ENCODE peak calls at places on chromosomes 11 and 22, in nine cellular contexts. X, M, Z, J, U, C, O, B and E are unnamed samples.

GRCh38 chr22:41444360-41445170 is 2.0 kb downstream of the TOB2 start:
- DNase-seq in O (peak), Z (peak), M (peak), C (peak), B (peak), U (peak), J (peak), X (peak), E (peak)

GRCh38 chr11:73715551-73715950 is 45.3 kb downstream of the RAB6A start:
- DNase-seq in X (no peak), J (no peak), U (no peak), C (no peak), O (no peak), B (no peak), M (no peak), Z (no peak), E (no peak)

GRCh38 chr11:60763692-60764369 is 7.2 kb downstream of the MS4A15 start:
- DNase-seq in B (no peak), Z (no peak), M (no peak), C (no peak), J (no peak), X (no peak), U (no peak), O (no peak), E (no peak)

GRCh38 chr11:124984512-124984854 is 30.5 kb downstream of the CCDC15 start:
- DNase-seq in O (no peak), X (no peak), Z (no peak), B (no peak), J (no peak), C (no peak), M (no peak), U (no peak), E (no peak)

GRCh38 chr22:45201678-45202332 is 38.1 kb downstream of the NUP50 start:
- DNase-seq in O (no peak), X (no peak), C (no peak), B (no peak), M (no peak), Z (no peak), J (peak), U (peak), E (no peak)

GRCh38 chr11:66112041-66112491 is 42.0 kb downstream of the PACS1 start:
- DNase-seq in M (no peak), B (no peak), C (no peak), Z (no peak), U (no peak), X (no peak), O (no peak), J (peak), E (no peak)

GRCh38 chr22:26169312-26170111 is at the start of gene SEZ6L:
- DNase-seq in O (no peak), M (no peak), Z (no peak), C (no peak), J (no peak), U (no peak), X (no peak), B (no peak), E (no peak)

GRCh38 chr22:37716708-37717107 is 19.9 kb downstream of the TRIOBP start:
- DNase-seq in U (peak), Z (no peak), X (no peak), C (no peak), M (no peak), B (no peak), J (no peak), O (no peak), E (no peak)

GRCh38 chr11:82796970-82797594 is 63.4 kb upstream of the FAM181B start:
- DNase-seq in U (no peak), O (peak), Z (no peak), C (no peak), X (no peak), M (no peak), J (no peak), B (no peak), E (peak)

GRCh38 chr11:111834432-111835163 is 36.8 kb downstream of the ALG9 start:
- DNase-seq in U (no peak), C (no peak), B (no peak), X (no peak), O (no peak), Z (no peak), J (no peak), M (no peak), E (no peak)

GRCh38 chr11:64003807-64004589 is 17.8 kb downstream of the OTUB1 start:
- DNase-seq in Z (no peak), M (no peak), X (no peak), C (no peak), U (no peak), J (peak), B (no peak), O (no peak), E (no peak)

GRCh38 chr22:43477151-43477725 is 65.4 kb downstream of the MPPED1 start:
- DNase-seq in Z (no peak), C (no peak), X (no peak), B (no peak), M (no peak), U (no peak), O (no peak), J (no peak), E (no peak)

GRCh38 chr11:42646959-42647358 is 664.8 kb upstream of the API5 start:
- DNase-seq in J (no peak), C (no peak), O (no peak), Z (no peak), X (no peak), M (no peak), B (no peak), U (no peak), E (no peak)

GRCh38 chr11:73240190-73240781 is 22.2 kb downstream of the P2RY2 start:
- DNase-seq in C (peak), U (peak), M (no peak), J (no peak), B (no peak), X (peak), O (peak), Z (no peak), E (no peak)

GRCh38 chr22:28001171-28001835 is 82.2 kb upstream of the PITPNB start:
- DNase-seq in M (no peak), C (no peak), Z (no peak), O (no peak), X (no peak), J (no peak), U (no peak), B (no peak), E (no peak)

GRCh38 chr11:73139476-73140198 is 2.5 kb downstream of the FCHSD2 start:
- DNase-seq in U (peak), M (no peak), X (no peak), B (no peak), Z (no peak), O (no peak), C (no peak), J (peak), E (no peak)

GRCh38 chr22:47071078-47071811 is 308.8 kb downstream of the TBC1D22A start:
- DNase-seq in M (no peak), X (no peak), O (peak), C (no peak), Z (no peak), U (no peak), J (no peak), B (no peak), E (peak)

GRCh38 chr11:72591785-72592490 is 82.3 kb downstream of the PDE2A start:
- DNase-seq in M (no peak), C (no peak), Z (no peak), B (no peak), X (no peak), O (no peak), J (no peak), U (no peak), E (no peak)

GRCh38 chr11:2185324-2186085 is 13.9 kb upstream of the TH start:
- DNase-seq in X (no peak), J (no peak), M (no peak), C (no peak), U (no peak), Z (no peak), B (no peak), O (no peak), E (no peak)

GRCh38 chr11:95567685-95568084 is 221.9 kb downstream of the FAM76B start:
- DNase-seq in X (no peak), O (no peak), M (no peak), B (no peak), Z (no peak), U (peak), J (no peak), C (no peak), E (no peak)

GRCh38 chr11:726278-726915 is 20.4 kb downstream of the EPS8L2 start:
- DNase-seq in B (no peak), U (peak), X (no peak), J (no peak), C (no peak), Z (no peak), O (peak), M (peak), E (no peak)

GRCh38 chr11:57249384-57250319 is 12.6 kb upstream of the APLNR start:
- DNase-seq in U (peak), Z (no peak), M (peak), B (no peak), C (peak), J (peak), O (peak), X (peak), E (peak)

GRCh38 chr11:80054582-80055165 is 613.8 kb upstream of the TENM4 start:
- DNase-seq in Z (no peak), M (no peak), U (no peak), O (no peak), X (no peak), B (no peak), J (no peak), C (no peak), E (no peak)

GRCh38 chr22:26304730-26305129 is 124.3 kb upstream of the ASPHD2 start:
- DNase-seq in M (no peak), X (no peak), B (no peak), J (no peak), Z (no peak), U (no peak), C (no peak), O (no peak), E (no peak)

GRCh38 chr11:48066881-48067800 is 86.8 kb downstream of the PTPRJ start:
- DNase-seq in C (no peak), X (no peak), Z (no peak), J (no peak), M (no peak), U (no peak), O (no peak), B (no peak), E (no peak)

GRCh38 chr11:86802146-86802545 is 1.8 kb downstream of the PRSS23 start:
- DNase-seq in J (no peak), B (no peak), Z (no peak), C (no peak), U (no peak), M (no peak), X (no peak), O (no peak), E (no peak)

GRCh38 chr11:86803641-86804040 is 3.3 kb downstream of the PRSS23 start:
- DNase-seq in B (no peak), J (no peak), C (no peak), M (no peak), Z (no peak), X (no peak), O (no peak), U (no peak), E (no peak)

GRCh38 chr11:86804871-86805415 is 4.6 kb downstream of the PRSS23 start:
- DNase-seq in B (no peak), O (no peak), C (no peak), X (no peak), M (no peak), U (no peak), J (no peak), Z (no peak), E (no peak)

GRCh38 chr11:86802601-86803051 is 2.3 kb downstream of the PRSS23 start:
- DNase-seq in O (no peak), M (no peak), J (peak), U (peak), X (no peak), B (no peak), C (no peak), Z (no peak), E (no peak)

DNA sequence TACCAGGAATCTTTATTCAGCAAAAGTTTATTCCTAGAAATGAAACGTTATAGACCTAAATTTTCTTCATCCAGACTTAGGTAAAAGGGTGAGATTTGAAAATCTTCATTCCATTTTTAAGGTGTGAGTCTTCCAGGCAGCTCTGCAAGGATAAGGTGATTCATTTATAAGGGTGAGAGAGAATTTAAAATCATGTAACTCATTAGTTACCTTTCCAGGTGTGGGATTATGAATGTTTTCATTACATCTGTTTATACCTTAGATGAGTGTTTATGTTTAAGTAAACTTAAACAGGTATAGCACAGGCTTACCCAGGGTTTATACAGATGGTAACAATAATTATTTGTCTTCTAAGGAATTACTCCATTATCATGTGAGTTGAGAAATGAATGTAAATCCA is 2.8 kb downstream of the PRSS23 start:
- DNase-seq in X (no peak), B (no peak), M (no peak), Z (no peak), O (no peak), J (no peak), U (no peak), C (no peak), E (no peak)
- H3K4me3 ChIP-seq in X (no peak), B (no peak), M (no peak), Z (peak), O (no peak), J (peak), U (no peak), C (no peak), E (no peak)

GRCh38 chr11:69280994-69281393 is 13.0 kb upstream of the MYEOV start:
- DNase-seq in J (peak), M (peak), B (no peak), O (no peak), X (no peak), C (peak), Z (no peak), U (peak), E (no peak)
- TF ChIP-seq POLR2A in J (no peak), M (no peak), B (no peak), O (no peak), X (no peak), C (no peak), Z (no peak), U (no peak), E (no peak)

GRCh38 chr11:36478700-36479329 is 31.3 kb downstream of the TRAF6 start:
- DNase-seq in B (no peak), X (peak), C (no peak), O (no peak), Z (no peak), U (peak), J (peak), M (no peak), E (no peak)
- TF ChIP-seq CTCF in B (peak), X (peak), C (peak), O (peak), Z (peak), U (peak), J (peak), M (peak), E (no peak)

GRCh38 chr11:118264568-118265470 is 722 bp upstream of the MPZL2 start:
- DNase-seq in B (no peak), C (no peak), J (no peak), X (no peak), M (no peak), O (no peak), Z (no peak), U (no peak), E (no peak)
- H3K4me3 ChIP-seq in B (peak), C (peak), J (no peak), X (no peak), M (peak), O (peak), Z (peak), U (no peak), E (peak)

GRCh38 chr22:32411829-32412592 is at the start of gene RTCB:
- DNase-seq in J (peak), X (peak), Z (peak), B (peak), U (peak), O (peak), C (peak), M (peak), E (peak)
- TF ChIP-seq POLR2A in J (peak), X (peak), Z (no peak), B (no peak), U (peak), O (peak), C (peak), M (no peak), E (no peak)

GRCh38 chr11:69212121-69213110 is 56.7 kb downstream of the SMIM38 start:
- DNase-seq in C (no peak), U (no peak), M (peak), Z (no peak), O (peak), J (no peak), X (no peak), B (no peak), E (peak)
- TF ChIP-seq CTCF in C (no peak), U (peak), M (no peak), Z (no peak), O (no peak), J (peak), X (peak), B (peak), E (no peak)

GRCh38 chr11:16604784-16605439 is 133.5 kb upstream of the C11orf58 start:
- DNase-seq in M (peak), J (no peak), O (peak), Z (no peak), X (no peak), C (peak), B (no peak), U (peak), E (peak)

GRCh38 chr11:16605440-16605970 is 132.9 kb upstream of the C11orf58 start:
- DNase-seq in C (peak), U (peak), J (no peak), Z (no peak), X (peak), M (peak), O (peak), B (no peak), E (peak)

GRCh38 chr11:16607675-16608644 is 130.5 kb upstream of the C11orf58 start:
- DNase-seq in O (peak), C (peak), U (peak), M (peak), Z (no peak), X (no peak), B (no peak), J (no peak), E (peak)

GRCh38 chr11:16606784-16607674 is 131.4 kb upstream of the C11orf58 start:
- DNase-seq in Z (no peak), U (peak), C (peak), B (no peak), X (no peak), M (peak), J (no peak), O (peak), E (no peak)

DNA sequence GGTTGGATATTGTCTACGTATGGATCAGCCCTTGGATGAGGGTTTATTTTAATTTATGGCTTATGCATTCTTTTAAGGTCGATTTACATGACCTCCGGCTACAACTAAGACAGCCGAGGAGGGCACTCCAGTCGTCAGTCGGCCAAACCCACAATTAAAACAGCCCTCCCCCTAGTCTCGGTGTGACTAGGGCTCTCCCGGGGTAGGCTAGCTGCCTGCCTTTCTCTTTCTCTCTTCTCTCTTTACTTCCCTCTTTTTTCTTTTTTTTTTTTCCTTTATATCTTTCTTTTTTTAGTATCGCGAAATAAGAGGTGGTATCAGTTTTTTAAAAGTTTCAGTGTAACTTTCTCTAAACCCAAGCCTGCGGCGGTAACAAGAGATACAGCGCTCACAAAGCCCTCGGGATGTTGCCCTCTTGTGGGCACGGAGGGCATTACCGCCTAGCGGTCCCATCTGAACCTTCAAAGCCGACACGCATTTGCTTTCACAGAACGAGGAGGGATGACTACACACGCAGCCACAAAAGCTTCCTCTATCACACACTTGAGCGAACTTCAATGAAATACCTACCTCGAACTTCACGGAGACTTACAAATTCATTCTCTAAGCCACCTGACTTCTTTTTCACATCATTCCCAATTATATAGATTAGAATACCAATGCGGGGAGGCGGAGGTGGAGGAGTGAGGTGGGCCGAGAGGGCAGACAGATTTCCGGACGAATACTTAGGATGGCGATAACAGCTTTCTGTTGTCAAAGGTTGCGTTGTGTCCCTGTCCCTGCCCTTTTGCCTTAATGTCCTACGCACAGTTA is 132.3 kb upstream of the C11orf58 start:
- DNase-seq in X (peak), Z (no peak), C (peak), U (peak), J (peak), B (peak), O (peak), M (peak), E (peak)
- H3K4me3 ChIP-seq in X (peak), Z (peak), C (peak), U (peak), J (peak), B (peak), O (peak), M (peak), E (peak)